ENCODE peak calls at places on chromosomes 16 and 17, in four cellular contexts. T, I, R and Y are unnamed samples.

GRCh38 chr17:74466111-74466784 is at the start of gene CD300A:
- DNase-seq in T (no peak), I (peak; percentile 60), R (peak; percentile 71), Y (peak; percentile 18)

GRCh38 chr17:15446036-15446435 is 21.4 kb downstream of the CDRT4 start:
- DNase-seq in R (no peak), T (no peak), I (no peak), Y (no peak)

GRCh38 chr17:79315282-79316106 is 240.9 kb downstream of the ENGASE start:
- DNase-seq in R (no peak), T (no peak), I (no peak), Y (no peak)

GRCh38 chr17:57523926-57524634 is 221.0 kb downstream of the CCDC182 start:
- DNase-seq in R (no peak), I (peak; percentile 90), T (no peak), Y (no peak)

GRCh38 chr16:4324871-4325740 is 9.2 kb downstream of the GLIS2 start:
- DNase-seq in T (no peak), R (no peak), I (no peak), Y (no peak)

GRCh38 chr17:62724398-62725146 is 83.5 kb downstream of the MARCHF10 start:
- DNase-seq in I (no peak), R (no peak), T (peak; percentile 59), Y (peak; percentile 64)

GRCh38 chr17:59565959-59566324 is 532 bp downstream of the DHX40 start:
- DNase-seq in R (peak; percentile 65), T (peak; percentile 55), I (peak; percentile 36), Y (peak; percentile 58)

GRCh38 chr17:17387461-17388362 is 84.5 kb downstream of the NT5M start:
- DNase-seq in I (no peak), T (no peak), R (no peak), Y (no peak)

GRCh38 chr17:6995500-6996255 is at the start of gene ALOX12:
- DNase-seq in R (no peak), I (no peak), T (no peak), Y (no peak)

GRCh38 chr17:15134363-15134762 is 130.8 kb downstream of the PMP22 start:
- DNase-seq in I (no peak), T (no peak), R (no peak), Y (no peak)

GRCh38 chr17:75088902-75089417 is 1.2 kb downstream of the SLC16A5 start:
- DNase-seq in T (no peak), I (peak; percentile 63), R (no peak), Y (no peak)

GRCh38 chr16:11833951-11834695 is 17.2 kb downstream of the RSL1D1 start:
- DNase-seq in T (no peak), I (no peak), R (no peak), Y (no peak)

GRCh38 chr17:6067060-6067459 is 3.1 kb upstream of the WSCD1 start:
- DNase-seq in T (no peak), R (no peak), I (no peak), Y (no peak)

GRCh38 chr17:73984981-73985380 is 218.5 kb upstream of the RPL38 start:
- DNase-seq in I (no peak), T (no peak), R (no peak), Y (no peak)

GRCh38 chr16:22188595-22189442 is 17.3 kb upstream of the EEF2K start:
- DNase-seq in R (peak; percentile 77), T (peak; percentile 53), I (peak; percentile 66), Y (peak; percentile 54)

GRCh38 chr16:65793781-65794180 is 572.7 kb upstream of the CDH5 start:
- DNase-seq in R (no peak), T (no peak), I (no peak), Y (no peak)

GRCh38 chr17:8131844-8132441 is 8.0 kb upstream of the HES7 start:
- DNase-seq in T (no peak), I (no peak), R (no peak), Y (no peak)

GRCh38 chr17:21455761-21456160 is 79.6 kb downstream of the KCNJ12 start:
- DNase-seq in I (no peak), R (no peak), T (no peak), Y (no peak)

GRCh38 chr16:86523166-86523740 is 12.9 kb downstream of the FOXF1 start:
- DNase-seq in I (no peak), T (no peak), R (no peak), Y (no peak)

GRCh38 chr17:60371416-60371815 is 20.5 kb downstream of the USP32 start:
- DNase-seq in R (no peak), I (no peak), T (no peak), Y (no peak)